ENCODE peak calls at places on chromosomes 3 and 15, in ten cellular contexts. H is activated CD4-positive, alpha-beta T cell treated with anti-CD3 and anti-CD28 coated beads, Interleukin-2, amount 10 ng/mL, durations not matched to agents 7 days and 5 days; N is NCI-H460; U is colonic mucosa; T is HFF-Myc; D is NCI-H524 treated with DMSO at 0.1 percent for 48 hours; S is fibroblast of the aortic adventitia; E is nucleus accumbens; Q is Right ventricle myocardium inferior; G is activated CD4-positive, CD25-positive, alpha-beta regulatory T cell. I is an unnamed sample.

GRCh38 chr3:72839057-72839456 is 9.2 kb downstream of the SHQ1 start:
- DNase-seq in H (no peak), N (no peak), U (no peak), T (no peak), D (no peak), S (no peak), E (no peak), Q (no peak), G (no peak), I (no peak)

GRCh38 chr15:58842713-58843396 is 71.8 kb downstream of the MINDY2 start:
- DNase-seq in H (no peak), N (no peak), U (no peak), T (no peak), D (no peak), S (no peak), E (no peak), Q (no peak), G (no peak), I (no peak)

GRCh38 chr3:142209655-142210054 is 15.7 kb downstream of the GK5 start:
- DNase-seq in H (no peak), N (no peak), U (peak; percentile 54), T (no peak), D (no peak), S (peak; percentile 97), E (no peak), Q (no peak), G (no peak), I (no peak)

GRCh38 chr3:122268257-122269024 is 56.6 kb upstream of the CSTA start:
- DNase-seq in H (no peak), N (no peak), U (no peak), T (no peak), D (no peak), S (no peak), E (no peak), Q (no peak), G (no peak), I (no peak)

GRCh38 chr15:99682455-99682854 is 50.8 kb downstream of the LYSMD4 start:
- DNase-seq in H (no peak), N (peak; percentile 16), U (no peak), T (peak; percentile 75), D (no peak), S (peak; percentile 84), E (no peak), Q (no peak), G (no peak), I (peak; percentile 65)

GRCh38 chr3:105137911-105138310 is 228.8 kb upstream of the ALCAM start:
- DNase-seq in H (no peak), N (no peak), U (no peak), T (no peak), D (no peak), S (no peak), E (no peak), Q (no peak), G (no peak), I (no peak)

GRCh38 chr3:43391621-43392020 is 105.3 kb downstream of the SNRK start:
- DNase-seq in H (no peak), N (no peak), U (no peak), T (no peak), D (no peak), S (no peak), E (no peak), Q (no peak), G (no peak), I (no peak)

GRCh38 chr3:52310861-52311566 is 5.1 kb upstream of the DNAH1 start:
- DNase-seq in H (no peak), N (no peak), U (no peak), T (no peak), D (no peak), S (no peak), E (no peak), Q (no peak), G (no peak), I (no peak)

GRCh38 chr15:101431301-101431700 is 58.2 kb downstream of the PCSK6 start:
- DNase-seq in H (no peak), N (no peak), U (no peak), T (no peak), D (no peak), S (no peak), E (no peak), Q (no peak), G (no peak), I (no peak)

GRCh38 chr3:125150525-125151436 is 61.8 kb downstream of the SLC12A8 start:
- DNase-seq in H (peak; percentile 74), N (peak; percentile 52), U (peak; percentile 69), T (peak; percentile 31), D (peak; percentile 62), S (peak; percentile 51), E (no peak), Q (no peak), G (peak; percentile 16), I (no peak)

GRCh38 chr3:9906480-9906879 is 3.8 kb downstream of the IL17RE start:
- DNase-seq in H (no peak), N (no peak), U (no peak), T (no peak), D (no peak), S (no peak), E (no peak), Q (no peak), G (no peak), I (no peak)

GRCh38 chr3:183808355-183808754 is 17.0 kb downstream of the MAP6D1 start:
- DNase-seq in H (no peak), N (no peak), U (no peak), T (no peak), D (no peak), S (no peak), E (no peak), Q (no peak), G (no peak), I (no peak)

GRCh38 chr3:146280859-146281258 is 30.0 kb upstream of the PLSCR4 start:
- DNase-seq in H (no peak), N (no peak), U (no peak), T (peak; percentile 59), D (no peak), S (peak; percentile 60), E (no peak), Q (no peak), G (no peak), I (peak; percentile 9)

GRCh38 chr15:99999282-100000070 is 266.2 kb upstream of the LYSMD4 start:
- DNase-seq in H (no peak), N (no peak), U (no peak), T (no peak), D (no peak), S (no peak), E (no peak), Q (peak; percentile 37), G (no peak), I (no peak)

GRCh38 chr3:153192327-153192726 is 30.3 kb downstream of the RAP2B start:
- DNase-seq in H (no peak), N (no peak), U (no peak), T (no peak), D (peak; percentile 37), S (no peak), E (no peak), Q (no peak), G (no peak), I (no peak)

GRCh38 chr3:108590443-108590842 is 921 bp downstream of the DZIP3 start:
- DNase-seq in H (peak; percentile 17), N (no peak), U (no peak), T (no peak), D (no peak), S (no peak), E (no peak), Q (no peak), G (no peak), I (no peak)

GRCh38 chr15:43550527-43551363 is 33.3 kb downstream of the MAP1A start:
- DNase-seq in H (no peak), N (no peak), U (no peak), T (no peak), D (no peak), S (peak; percentile 92), E (no peak), Q (no peak), G (no peak), I (no peak)

GRCh38 chr3:132268956-132269355 is 48.3 kb upstream of the ACP3 start:
- DNase-seq in H (no peak), N (no peak), U (no peak), T (no peak), D (no peak), S (peak; percentile 34), E (no peak), Q (no peak), G (no peak), I (no peak)

GRCh38 chr15:38724827-38725226 is 160.2 kb upstream of the RASGRP1 start:
- DNase-seq in H (no peak), N (no peak), U (no peak), T (no peak), D (no peak), S (no peak), E (no peak), Q (no peak), G (no peak), I (no peak)

GRCh38 chr3:50830451-50830850 is 155.7 kb downstream of the DOCK3 start:
- DNase-seq in H (no peak), N (no peak), U (no peak), T (no peak), D (no peak), S (no peak), E (peak; percentile 29), Q (no peak), G (no peak), I (no peak)

GRCh38 chr3:4419920-4420319 is 47.1 kb downstream of the SUMF1 start:
- DNase-seq in H (no peak), N (no peak), U (no peak), T (no peak), D (no peak), S (no peak), E (no peak), Q (no peak), G (no peak), I (no peak)

GRCh38 chr3:21795152-21795837 is 44.3 kb upstream of the ZNF385D start:
- DNase-seq in H (no peak), N (no peak), U (no peak), T (no peak), D (peak; percentile 82), S (no peak), E (no peak), Q (peak; percentile 85), G (no peak), I (no peak)

GRCh38 chr3:8622873-8623725 is 21.5 kb downstream of the SSUH2 start:
- DNase-seq in H (peak; percentile 35), N (peak; percentile 53), U (peak; percentile 58), T (peak; percentile 26), D (no peak), S (peak; percentile 66), E (peak; percentile 31), Q (peak; percentile 78), G (peak; percentile 6), I (peak; percentile 54)

GRCh38 chr3:31765856-31766255 is 215.2 kb downstream of the OSBPL10 start:
- DNase-seq in H (no peak), N (no peak), U (no peak), T (no peak), D (no peak), S (no peak), E (no peak), Q (no peak), G (no peak), I (no peak)